ENCODE peak calls at places on chromosomes 4 and X, in nine cellular contexts. F is endodermal cell, I is mesothelial cell of epicardium, R is choroid plexus epithelial cell, Y is osteocyte, T is omental fat pad, Z is GM12865, C is upper lobe of right lung, S is sigmoid colon. W is an unnamed sample.

GRCh38 chrX:31006027-31006426 is 65.8 kb downstream of the FTHL17 start:
- DNase-seq in Z (peak), S (no peak), F (no peak), Y (no peak), R (no peak), I (no peak), T (no peak), C (no peak), W (no peak)

GRCh38 chrX:113868716-113869115 is 715.2 kb upstream of the HTR2C start:
- DNase-seq in C (no peak), Y (no peak), Z (no peak), R (no peak), T (no peak), S (no peak), F (no peak), I (no peak), W (no peak)

GRCh38 chr4:113657834-113658233 is 103.7 kb downstream of the CAMK2D start:
- DNase-seq in S (no peak), Z (no peak), I (no peak), Y (no peak), F (no peak), T (no peak), C (no peak), R (peak), W (no peak)

GRCh38 chr4:129358571-129358970 is 262.6 kb downstream of the C4orf33 start:
- DNase-seq in F (no peak), Y (no peak), T (no peak), C (no peak), I (no peak), R (peak), Z (no peak), S (no peak), W (no peak)

GRCh38 chr4:118059397-118059796 is 25.1 kb downstream of the NDST3 start:
- DNase-seq in S (no peak), Z (no peak), F (no peak), Y (no peak), R (no peak), T (no peak), I (no peak), C (no peak), W (no peak)

GRCh38 chr4:183098723-183099536 is at the start of gene WWC2:
- DNase-seq in S (peak), Z (peak), T (peak), F (peak), R (peak), I (peak), C (peak), Y (peak), W (peak)

GRCh38 chr4:145044341-145044740 is 53.7 kb downstream of the ANAPC10 start:
- DNase-seq in R (peak), I (no peak), F (no peak), C (no peak), Y (no peak), Z (no peak), T (no peak), S (no peak), W (no peak)

GRCh38 chr4:153532227-153532626 is 66.1 kb downstream of the TMEM131L start:
- DNase-seq in T (no peak), C (no peak), F (no peak), R (no peak), S (no peak), Z (no peak), I (no peak), Y (no peak), W (no peak)

GRCh38 chrX:43333543-43333942 is 322.6 kb upstream of the MAOA start:
- DNase-seq in I (no peak), C (no peak), T (no peak), S (no peak), R (peak), F (no peak), Z (peak), Y (no peak), W (no peak)

GRCh38 chrX:136762820-136763452 is 17.8 kb downstream of the ARHGEF6 start:
- DNase-seq in T (no peak), Z (no peak), R (no peak), S (no peak), F (no peak), C (no peak), I (no peak), Y (no peak), W (no peak)

GRCh38 chrX:154435171-154435733 is 1.7 kb upstream of the GDI1 start:
- DNase-seq in Z (no peak), S (no peak), T (no peak), C (no peak), Y (peak), R (no peak), F (no peak), I (no peak), W (no peak)

GRCh38 chr4:147136308-147136707 is 190.6 kb upstream of the TTC29 start:
- DNase-seq in R (peak), F (no peak), C (no peak), T (no peak), Z (no peak), S (no peak), Y (no peak), I (no peak), W (no peak)

GRCh38 chr4:39407584-39407885 is 805 bp downstream of the KLB start:
- DNase-seq in R (no peak), F (no peak), T (no peak), S (no peak), I (no peak), C (no peak), Z (no peak), Y (no peak), W (no peak)

GRCh38 chrX:54891573-54891972 is 29.1 kb upstream of the TRO start:
- DNase-seq in I (no peak), F (peak), C (no peak), Z (peak), S (no peak), R (peak), T (no peak), Y (no peak), W (no peak)

GRCh38 chr4:23614284-23614892 is 275.5 kb downstream of the PPARGC1A start:
- DNase-seq in S (no peak), R (peak), Z (peak), F (peak), I (no peak), C (no peak), T (no peak), Y (no peak), W (no peak)

GRCh38 chr4:15295421-15296162 is 132.2 kb upstream of the C1QTNF7 start:
- DNase-seq in Z (no peak), F (no peak), C (no peak), I (no peak), R (peak), Y (no peak), T (no peak), S (no peak), W (no peak)

GRCh38 chrX:103417933-103418332 is 41.6 kb downstream of the BEX3 start:
- DNase-seq in C (no peak), R (no peak), Z (no peak), S (no peak), T (no peak), I (no peak), Y (no peak), F (no peak), W (no peak)

GRCh38 chrX:110167952-110168451 is 149.9 kb downstream of the AMMECR1 start:
- DNase-seq in T (no peak), I (no peak), R (peak), F (peak), Z (peak), S (no peak), C (peak), Y (no peak), W (no peak)

GRCh38 chrX:72060196-72060974 is 71.3 kb downstream of the RTL5 start:
- DNase-seq in S (no peak), F (peak), Z (peak), Y (no peak), I (no peak), R (peak), T (no peak), C (no peak), W (no peak)

GRCh38 chrX:110316351-110317078 is 1.4 kb downstream of the AMMECR1 start:
- DNase-seq in S (no peak), I (no peak), Y (no peak), C (no peak), T (no peak), R (no peak), F (no peak), Z (no peak), W (no peak)

GRCh38 chr4:52059372-52059771 is 8.3 kb downstream of the SPATA18 start:
- DNase-seq in I (no peak), Y (no peak), R (peak), Z (no peak), C (no peak), F (no peak), T (no peak), S (no peak), W (no peak)

GRCh38 chr4:176404591-176404990 is 84.8 kb downstream of the SPCS3 start:
- DNase-seq in C (no peak), Y (no peak), F (no peak), Z (no peak), T (no peak), R (peak), I (no peak), S (no peak), W (no peak)

GRCh38 chrX:23365541-23365940 is 30.9 kb downstream of the PTCHD1 start:
- DNase-seq in F (no peak), I (no peak), Y (no peak), S (no peak), Z (no peak), R (no peak), C (no peak), T (no peak), W (no peak)

GRCh38 chr4:6093671-6094070 is 75.4 kb upstream of the C4orf50 start:
- DNase-seq in F (no peak), S (peak), Y (no peak), I (no peak), R (no peak), C (no peak), Z (no peak), T (no peak), W (no peak)

GRCh38 chr4:163755013-163755412 is 260.5 kb downstream of the TMA16 start:
- DNase-seq in S (no peak), T (no peak), Z (peak), C (no peak), R (peak), I (no peak), Y (no peak), F (no peak), W (no peak)

GRCh38 chr4:3304831-3305609 is 12.2 kb downstream of the RGS12 start:
- DNase-seq in F (peak), T (no peak), Z (no peak), S (peak), Y (no peak), R (peak), C (peak), I (no peak), W (no peak)

GRCh38 chrX:121581885-121582284 is 534.5 kb downstream of the GLUD2 start:
- DNase-seq in T (no peak), F (no peak), C (no peak), R (peak), Z (no peak), Y (no peak), S (no peak), I (no peak), W (no peak)

GRCh38 chrX:121579016-121579760 is 531.8 kb downstream of the GLUD2 start:
- DNase-seq in F (no peak), R (peak), I (no peak), C (no peak), T (no peak), S (no peak), Y (no peak), Z (peak), W (no peak)
- TF ChIP-seq CTCF in F (peak), R (peak), I (no peak), C (peak), T (no peak), S (no peak), Y (peak), Z (peak), W (peak)

DNA sequence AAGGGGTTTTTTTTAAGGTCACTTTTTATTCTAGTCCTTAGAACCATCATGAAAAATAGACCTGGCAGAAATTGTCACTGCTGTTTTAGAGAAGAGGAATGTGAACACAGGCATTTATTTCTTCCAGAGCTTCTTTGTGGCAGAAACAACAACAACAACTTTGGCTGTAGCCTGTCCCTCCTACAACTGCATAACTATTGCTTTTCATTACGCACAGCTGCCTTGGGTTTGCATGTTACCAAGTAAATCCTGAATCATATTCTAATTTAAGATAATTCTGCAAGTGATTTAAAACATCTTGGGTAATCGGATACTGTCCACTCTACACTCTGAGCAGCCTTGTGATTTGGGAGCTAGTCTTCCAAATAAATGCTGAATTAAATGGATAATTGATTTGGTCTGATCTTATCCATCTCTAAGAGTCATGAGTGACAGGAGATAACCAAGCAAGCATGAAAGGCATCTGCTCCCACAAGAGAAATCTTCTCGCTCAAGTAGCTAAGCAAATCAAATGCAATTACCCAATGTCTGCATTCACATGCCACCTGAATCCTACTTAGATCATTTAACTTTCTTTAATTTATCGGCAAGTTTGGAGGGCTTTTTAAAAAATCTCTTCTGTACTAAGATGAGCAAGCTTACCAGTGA is 73.4 kb downstream of the EGF start:
- DNase-seq in T (no peak), I (no peak), F (no peak), S (no peak), C (no peak), R (no peak), Z (no peak), Y (no peak), W (no peak)
- TF ChIP-seq CTCF in T (no peak), I (no peak), F (no peak), S (no peak), C (no peak), R (no peak), Z (no peak), Y (no peak), W (no peak)

GRCh38 chr4:162535121-162535520 is 371.3 kb upstream of the FSTL5 start:
- DNase-seq in R (no peak), F (no peak), T (no peak), Z (no peak), S (no peak), Y (no peak), I (no peak), C (no peak), W (no peak)
- TF ChIP-seq CTCF in R (no peak), F (peak), T (no peak), Z (no peak), S (no peak), Y (peak), I (peak), C (no peak), W (peak)

DNA sequence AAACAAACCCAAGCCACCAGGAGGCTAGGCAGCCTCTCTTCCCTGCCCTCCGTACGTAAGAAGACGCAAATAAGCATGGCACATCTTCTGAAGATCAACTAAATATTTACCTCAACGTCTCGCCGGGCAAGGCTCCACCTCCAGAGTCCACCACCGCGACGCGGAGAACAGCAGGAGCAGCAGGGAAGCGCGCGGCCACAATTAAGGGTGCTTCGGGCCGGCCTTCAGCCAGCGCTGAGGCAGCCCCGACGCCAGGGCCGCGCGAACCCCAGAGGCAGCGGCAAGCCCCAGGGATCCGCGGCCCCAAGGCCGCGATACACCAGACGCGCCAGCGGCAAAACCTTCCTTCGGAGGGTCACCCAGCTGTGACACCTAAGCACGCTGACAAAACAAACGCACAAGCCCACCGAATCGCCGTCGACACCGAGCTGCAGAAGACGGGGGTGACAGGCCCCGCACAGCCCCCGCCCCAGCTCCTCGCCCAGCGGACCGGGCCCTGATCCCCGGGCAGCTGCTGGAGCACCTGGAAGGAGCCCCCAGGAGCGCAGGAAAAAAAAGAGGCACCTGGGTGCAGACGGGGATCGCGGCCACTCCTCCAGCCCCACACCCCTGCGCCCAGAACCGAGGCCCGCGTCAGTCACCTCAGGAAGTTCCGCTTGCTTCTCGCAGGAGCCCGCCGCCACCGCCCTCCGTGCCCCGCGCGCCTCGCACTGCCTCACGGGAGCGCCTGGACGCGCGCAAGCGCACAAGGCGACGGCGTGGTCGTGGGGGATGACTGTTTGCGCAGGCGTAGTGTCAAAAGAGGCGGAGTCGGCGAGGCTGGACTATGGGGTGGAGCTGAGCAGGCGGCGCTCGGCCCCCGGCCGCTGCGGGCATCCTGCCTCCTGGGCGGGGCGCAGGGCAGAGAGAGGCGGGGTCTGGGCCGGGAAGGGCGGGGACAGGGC is at the start of the genes HAUS3 and POLN:
- DNase-seq in T (peak), S (peak), C (peak), Z (peak), R (peak), Y (peak), I (peak), F (peak), W (peak)
- TF ChIP-seq CTCF in T (no peak), S (no peak), C (no peak), Z (no peak), R (no peak), Y (no peak), I (no peak), F (peak), W (peak)

GRCh38 chr4:173536808-173537429 is 6.9 kb upstream of the HAND2 start:
- DNase-seq in S (peak), F (peak), Z (no peak), C (no peak), Y (no peak), R (no peak), I (no peak), T (no peak), W (no peak)
- TF ChIP-seq CTCF in S (no peak), F (peak), Z (no peak), C (no peak), Y (peak), R (peak), I (no peak), T (no peak), W (peak)

DNA sequence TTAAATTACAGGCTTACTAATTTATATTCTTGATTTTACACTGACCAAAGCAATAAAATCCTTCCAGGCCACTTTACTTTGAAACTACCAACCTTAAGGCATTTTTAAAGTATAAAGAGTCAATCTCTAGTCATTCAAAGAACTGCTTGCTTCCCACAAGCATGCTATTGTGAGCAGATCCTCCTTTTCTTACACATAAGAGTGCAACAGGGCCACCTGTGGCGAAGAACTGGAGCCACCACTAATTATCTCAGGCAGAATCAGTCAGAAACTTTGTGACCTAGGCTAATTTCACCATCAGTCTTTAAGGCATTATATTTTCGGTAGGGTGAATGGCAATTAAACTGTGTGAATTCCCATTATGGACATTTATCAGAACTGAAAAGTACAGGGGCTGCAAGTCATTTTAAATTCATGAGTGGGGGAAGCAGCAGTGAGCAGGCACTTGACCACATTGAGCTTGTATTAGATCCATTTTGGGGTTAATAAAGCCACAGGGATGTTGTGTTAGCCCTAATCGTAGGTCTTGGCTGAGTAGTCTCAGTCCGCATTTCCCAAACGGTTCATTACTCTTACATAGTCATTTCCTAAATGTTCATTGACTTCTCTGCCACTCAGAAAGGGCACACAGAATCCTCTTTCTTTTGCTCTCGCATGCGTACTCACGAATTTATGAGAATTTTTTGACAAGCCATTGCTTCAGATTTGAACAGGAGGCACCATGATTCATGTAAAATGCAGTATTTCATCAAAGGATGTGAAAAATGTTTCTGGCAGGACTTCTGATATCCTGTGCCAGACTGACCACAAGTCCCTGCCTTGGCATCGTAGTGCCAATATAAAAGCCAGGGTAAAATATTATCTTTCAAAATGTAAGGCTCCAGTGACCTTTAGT is 39.8 kb downstream of the NPY2R start:
- DNase-seq in C (no peak), T (no peak), F (peak), Z (no peak), I (no peak), R (no peak), Y (no peak), S (no peak), W (no peak)
- TF ChIP-seq CTCF in C (no peak), T (no peak), F (peak), Z (no peak), I (no peak), R (no peak), Y (no peak), S (no peak), W (no peak)

GRCh38 chr4:42513748-42514490 is 116.6 kb downstream of the SHISA3 start:
- DNase-seq in F (no peak), Y (no peak), Z (no peak), C (no peak), I (no peak), T (no peak), S (no peak), R (no peak), W (no peak)
- TF ChIP-seq CTCF in F (no peak), Y (no peak), Z (no peak), C (no peak), I (no peak), T (no peak), S (no peak), R (no peak), W (no peak)

GRCh38 chrX:20681691-20682090 is 415.0 kb upstream of the RPS6KA3 start:
- DNase-seq in I (no peak), Z (no peak), C (no peak), S (no peak), R (no peak), T (no peak), F (no peak), Y (no peak), W (no peak)

GRCh38 chrX:20686256-20686655 is 419.5 kb upstream of the RPS6KA3 start:
- DNase-seq in I (no peak), C (no peak), F (no peak), S (no peak), R (no peak), T (no peak), Y (no peak), Z (no peak), W (no peak)

GRCh38 chrX:20685652-20686051 is 418.9 kb upstream of the RPS6KA3 start:
- DNase-seq in F (no peak), S (no peak), Z (no peak), I (no peak), R (peak), C (no peak), T (no peak), Y (no peak), W (no peak)

DNA sequence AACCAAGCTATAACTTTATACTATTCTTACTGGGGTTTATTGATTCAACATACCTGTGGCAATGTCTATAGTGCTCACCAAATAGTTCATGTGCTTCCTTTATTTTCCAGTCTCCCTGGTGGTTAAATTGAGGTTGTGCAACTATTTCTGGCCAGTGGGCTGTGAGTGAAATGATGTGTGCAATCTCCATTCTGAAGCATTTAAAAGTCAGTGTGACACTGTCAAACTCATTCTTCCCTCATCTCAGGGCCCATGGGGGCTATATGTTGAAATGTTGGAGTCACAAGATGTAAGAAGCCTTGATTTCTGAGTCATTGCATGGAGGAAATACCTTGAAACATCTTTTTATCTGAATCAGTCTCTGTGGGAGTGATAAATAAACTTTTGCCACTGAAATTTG is 414.3 kb upstream of the RPS6KA3 start:
- DNase-seq in R (peak), Z (no peak), I (no peak), Y (no peak), T (no peak), F (no peak), S (no peak), C (no peak), W (no peak)
- TF ChIP-seq CTCF in R (no peak), Z (no peak), I (peak), Y (no peak), T (no peak), F (peak), S (no peak), C (no peak), W (peak)

W was measured in type B pancreatic cell.